ENCODE peak calls at places on chromosomes 12 and 14, in eight cellular contexts. U is GM13976, E is foreskin fibroblast, T is heart left ventricle, Z is tibial nerve, F is transverse colon, W is thyroid gland, Y is uterus. L is an unnamed sample.

GRCh38 chr14:58969951-58970751 is 218.3 kb upstream of the DAAM1 start:
- DNase-seq in Z (no peak), T (no peak), F (no peak), E (no peak), Y (no peak), W (no peak), U (no peak), L (no peak)

GRCh38 chr14:99318091-99318958 is 46.3 kb upstream of the BCL11B start:
- DNase-seq in E (no peak), W (no peak), U (peak), Y (no peak), F (peak), Z (no peak), T (no peak), L (no peak)

GRCh38 chr14:70934502-70935134 is 27.4 kb downstream of the PCNX1 start:
- DNase-seq in F (no peak), T (no peak), Y (no peak), U (peak), E (peak), Z (no peak), W (no peak), L (no peak)

GRCh38 chr12:75953312-75953906 is 78.2 kb downstream of the PHLDA1 start:
- DNase-seq in T (no peak), Z (no peak), E (peak), U (no peak), W (no peak), F (no peak), Y (no peak), L (no peak)

GRCh38 chr12:121182222-121182896 is 27.6 kb upstream of the P2RX4 start:
- DNase-seq in Z (no peak), U (no peak), Y (no peak), F (no peak), E (no peak), W (no peak), T (no peak), L (no peak)

GRCh38 chr12:121580959-121581680 is at the start of gene KDM2B:
- DNase-seq in W (peak), U (no peak), Z (peak), F (peak), T (no peak), E (peak), Y (peak), L (no peak)

GRCh38 chr12:49345048-49345839 is 1.4 kb upstream of the DNAJC22 start:
- DNase-seq in E (no peak), Y (no peak), T (no peak), U (peak), W (peak), F (peak), Z (no peak), L (peak)

GRCh38 chr14:53964249-53964648 is 7.6 kb upstream of the BMP4 start:
- DNase-seq in F (no peak), U (no peak), Z (no peak), T (no peak), Y (no peak), W (peak), E (peak), L (no peak)

GRCh38 chr14:72515779-72516770 is 377.8 kb downstream of the DPF3 start:
- DNase-seq in Z (no peak), Y (peak), T (no peak), E (peak), W (no peak), U (no peak), F (no peak), L (no peak)

GRCh38 chr12:22684526-22685118 is 59.7 kb downstream of the ETNK1 start:
- DNase-seq in Y (no peak), Z (no peak), E (peak), W (no peak), F (no peak), T (no peak), U (no peak), L (no peak)
- TF ChIP-seq CTCF in Y (peak), Z (peak), E (peak), W (peak), F (peak), T (peak), U (peak), L (peak)

DNA sequence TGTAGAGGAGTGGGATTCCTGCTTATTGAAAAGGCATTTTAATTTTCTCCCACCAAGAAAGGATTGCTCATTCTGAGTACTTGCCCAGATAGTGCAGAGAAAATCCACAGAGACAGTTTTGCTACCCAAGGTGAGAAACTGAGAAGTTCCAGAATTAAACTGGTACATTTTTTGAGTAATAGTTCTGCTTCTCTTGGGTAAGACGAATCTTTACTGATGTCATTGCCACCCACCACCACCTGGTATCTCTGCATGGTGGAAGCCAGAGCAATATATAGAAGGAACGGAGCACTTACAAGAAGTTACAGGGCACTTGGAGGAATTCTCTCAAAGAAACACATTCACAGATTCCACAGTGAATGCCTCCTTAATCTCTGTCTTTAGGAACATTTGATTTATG is 20.7 kb upstream of the FRMD6 start:
- DNase-seq in U (no peak), Y (no peak), W (no peak), E (no peak), Z (no peak), T (no peak), F (no peak), L (no peak)
- TF ChIP-seq CTCF in U (no peak), Y (no peak), W (no peak), E (no peak), Z (no peak), T (no peak), F (no peak), L (no peak)

GRCh38 chr12:59446156-59446555 is 149.7 kb upstream of the SLC16A7 start:
- DNase-seq in T (no peak), E (no peak), Y (no peak), W (no peak), U (no peak), Z (no peak), F (no peak), L (no peak)

GRCh38 chr12:59444932-59445331 is 150.9 kb upstream of the SLC16A7 start:
- DNase-seq in U (no peak), T (no peak), W (no peak), Z (no peak), E (peak), Y (no peak), F (no peak), L (no peak)
- TF ChIP-seq CTCF in U (peak), T (no peak), W (no peak), Z (no peak), E (peak), Y (no peak), F (no peak), L (no peak)

GRCh38 chr12:110498984-110499706 is 2.8 kb downstream of the VPS29 start:
- DNase-seq in F (no peak), E (peak), U (no peak), W (no peak), T (no peak), Z (no peak), Y (no peak), L (no peak)

GRCh38 chr12:110502449-110502738 is 263 bp downstream of the RAD9B start:
- DNase-seq in U (no peak), F (no peak), E (no peak), Y (no peak), Z (no peak), W (no peak), T (no peak), L (no peak)

GRCh38 chr12:110503432-110503831 is 1.3 kb downstream of the RAD9B start:
- DNase-seq in Y (no peak), E (no peak), F (no peak), Z (no peak), W (no peak), U (no peak), T (no peak), L (no peak)

GRCh38 chr12:110501378-110501721 is 561 bp downstream of the VPS29 start:
- DNase-seq in U (peak), F (no peak), T (peak), E (peak), W (peak), Z (peak), Y (no peak), L (no peak)

GRCh38 chr12:110501722-110502448 is at the start of the genes RAD9B and VPS29:
- DNase-seq in W (peak), E (peak), Z (peak), F (peak), T (peak), U (peak), Y (peak), L (peak)
- TF ChIP-seq CTCF in W (no peak), E (no peak), Z (no peak), F (peak), T (no peak), U (no peak), Y (peak), L (no peak)

GRCh38 chr12:119444462-119445044 is 110.0 kb downstream of the CCDC60 start:
- DNase-seq in U (peak), W (peak), Y (no peak), Z (no peak), E (no peak), F (peak), T (peak), L (peak)
- TF ChIP-seq CTCF in U (peak), W (peak), Y (peak), Z (peak), E (peak), F (peak), T (peak), L (peak)

GRCh38 chr12:9066755-9067433 is 48.8 kb downstream of the A2M start:
- DNase-seq in F (no peak), W (no peak), Y (no peak), Z (no peak), T (no peak), U (no peak), E (peak), L (no peak)

GRCh38 chr12:9064815-9065606 is 50.7 kb downstream of the A2M start:
- DNase-seq in E (peak), Y (peak), Z (peak), U (peak), W (peak), T (peak), F (peak), L (peak)

GRCh38 chr12:9065607-9065856 is 50.2 kb downstream of the A2M start:
- DNase-seq in U (no peak), T (no peak), W (no peak), E (no peak), Z (no peak), Y (no peak), F (no peak), L (no peak)

GRCh38 chr12:9066183-9066623 is 49.5 kb downstream of the A2M start:
- DNase-seq in Z (no peak), W (no peak), T (no peak), Y (no peak), F (no peak), E (no peak), U (no peak), L (no peak)

DNA sequence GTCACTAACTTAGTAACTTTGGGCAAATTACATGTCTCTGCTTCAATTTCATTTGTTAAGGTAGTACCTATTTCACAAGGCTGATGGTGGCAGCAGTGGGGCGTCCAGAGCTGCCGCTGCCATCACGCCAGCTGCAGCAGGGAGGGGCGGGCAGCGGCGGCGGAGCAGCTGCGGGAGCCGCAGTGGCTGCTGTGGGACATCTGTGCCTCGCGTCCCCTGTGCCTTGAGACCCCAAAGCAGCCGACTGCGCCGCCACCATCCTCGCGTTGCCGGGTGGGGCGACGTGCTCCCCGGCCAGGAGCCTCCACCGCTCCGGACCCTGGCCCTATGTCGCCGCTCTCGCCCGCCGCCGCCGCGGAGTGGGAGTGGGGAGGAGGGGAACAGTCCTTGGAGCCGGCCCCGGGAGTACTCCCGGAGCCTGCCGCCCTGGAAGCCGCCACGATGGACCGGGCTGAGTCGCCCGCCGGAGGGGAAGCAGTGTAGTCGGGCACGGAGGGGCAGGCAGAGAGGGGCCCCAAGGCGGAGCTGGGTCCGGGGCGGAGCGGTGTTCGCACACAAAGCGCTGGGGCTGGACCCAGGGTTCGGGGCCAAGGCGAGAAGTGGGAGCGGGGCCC is 51.4 kb downstream of the A2M start:
- DNase-seq in U (peak), W (peak), Z (peak), E (peak), Y (peak), F (peak), T (peak), L (peak)
- TF ChIP-seq CTCF in U (peak), W (no peak), Z (peak), E (peak), Y (peak), F (peak), T (peak), L (no peak)

DNA sequence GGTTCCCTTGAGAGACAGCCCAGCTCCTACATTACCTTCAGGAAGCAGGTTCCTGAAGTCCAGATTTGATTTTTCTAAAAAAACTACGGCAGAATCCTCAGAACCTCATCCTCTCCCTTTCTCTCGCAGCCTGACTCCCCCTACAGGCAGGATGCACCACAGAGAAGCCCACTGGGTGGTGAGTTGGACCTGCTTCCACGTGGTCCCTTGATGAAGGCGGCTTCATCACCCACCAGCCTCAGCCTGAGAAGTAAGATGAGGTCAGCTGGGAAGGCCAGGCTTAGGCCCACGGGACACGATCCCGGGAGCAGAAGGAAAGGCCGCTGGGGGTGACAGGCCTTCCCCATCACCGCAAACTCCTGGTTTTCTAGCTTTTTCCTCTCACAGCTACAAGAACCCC is 83.0 kb downstream of the ACTN1 start:
- DNase-seq in F (no peak), E (no peak), W (no peak), T (no peak), Y (no peak), Z (no peak), U (no peak), L (no peak)
- TF ChIP-seq CTCF in F (no peak), E (peak), W (no peak), T (no peak), Y (no peak), Z (no peak), U (no peak), L (no peak)

GRCh38 chr12:1591543-1591942 is 2.8 kb downstream of the FBXL14 start:
- DNase-seq in E (no peak), U (no peak), T (no peak), W (no peak), Y (no peak), Z (no peak), F (no peak), L (no peak)

GRCh38 chr12:1594045-1594294 is 411 bp downstream of the FBXL14 start:
- DNase-seq in W (peak), T (peak), Z (no peak), Y (peak), E (peak), F (peak), U (peak), L (peak)

GRCh38 chr12:1591029-1591428 is 3.4 kb downstream of the FBXL14 start:
- DNase-seq in Z (no peak), T (no peak), E (peak), Y (no peak), U (no peak), W (no peak), F (peak), L (no peak)

GRCh38 chr12:1593232-1594044 is 943 bp downstream of the FBXL14 start:
- DNase-seq in E (peak), W (peak), T (peak), F (peak), Y (peak), U (peak), Z (no peak), L (peak)

GRCh38 chr12:1592444-1593231 is 1.7 kb downstream of the FBXL14 start:
- DNase-seq in Z (no peak), U (peak), Y (no peak), F (peak), E (peak), W (peak), T (peak), L (peak)
- TF ChIP-seq CTCF in Z (no peak), U (no peak), Y (no peak), F (peak), E (peak), W (no peak), T (no peak), L (no peak)

GRCh38 chr12:60489071-60489470 is 893.2 kb downstream of the SLC16A7 start:
- DNase-seq in Z (no peak), F (no peak), U (no peak), W (no peak), Y (no peak), T (no peak), E (peak), L (no peak)

GRCh38 chr12:60487284-60487683 is 891.5 kb downstream of the SLC16A7 start:
- DNase-seq in E (no peak), T (no peak), Y (no peak), U (no peak), F (no peak), W (no peak), Z (no peak), L (no peak)
- TF ChIP-seq CTCF in E (no peak), T (no peak), Y (no peak), U (no peak), F (no peak), W (no peak), Z (no peak), L (no peak)

GRCh38 chr14:103556976-103557758 is 5.3 kb downstream of the BAG5 start:
- DNase-seq in T (no peak), E (no peak), Y (no peak), F (no peak), Z (no peak), U (no peak), W (no peak), L (no peak)
- TF ChIP-seq CTCF in T (no peak), E (no peak), Y (no peak), F (no peak), Z (no peak), U (no peak), W (no peak), L (no peak)

L was measured in glutamatergic neuron.